ENCODE peak calls at places on chromosome 22, in six cellular contexts. F is GM23338, G is PC-3, O is MM.1S, N is PC-9, H is GM23248. E is an unnamed sample. For H3K9me2 and H3K27me3, the result is how much of the 10 kb centered on the place peaks cover.

GRCh38 chr22:47778160-47778658 is 1015.8 kb downstream of the TBC1D22A start:
- DNase-seq in F (no peak), G (no peak), O (no peak), N (no peak), H (no peak), E (no peak)

GRCh38 chr22:44357296-44357961 is 44.7 kb upstream of the SHISAL1 start:
- DNase-seq in F (peak), G (no peak), O (no peak), N (no peak), H (no peak), E (no peak)

GRCh38 chr22:38923463-38924196 is 33.8 kb upstream of the APOBEC3A start:
- DNase-seq in F (peak), G (peak), O (no peak), N (peak), H (peak), E (peak)

GRCh38 chr22:46023558-46023981 is 46.6 kb upstream of the WNT7B start:
- DNase-seq in F (no peak), G (no peak), O (no peak), N (no peak), H (peak), E (no peak)

GRCh38 chr22:25064894-25065560 is 112.5 kb downstream of the KIAA1671 start:
- DNase-seq in F (no peak), G (no peak), O (no peak), N (no peak), H (no peak), E (no peak)

GRCh38 chr22:33922268-33922667 is 2.0 kb upstream of the LARGE1 start:
- DNase-seq in F (peak), G (no peak), O (peak), N (peak), H (peak), E (peak)

GRCh38 chr22:28148816-28149465 is 229.9 kb upstream of the PITPNB start:
- DNase-seq in F (no peak), G (no peak), O (no peak), N (no peak), H (peak), E (no peak)

GRCh38 chr22:50713571-50714056 is 24.4 kb upstream of the ACR start:
- DNase-seq in F (no peak), G (no peak), O (no peak), N (no peak), H (no peak), E (no peak)

GRCh38 chr22:24200616-24201212 is 19.4 kb downstream of the SUSD2 start:
- DNase-seq in F (no peak), G (peak), O (no peak), N (peak), H (peak), E (no peak)

GRCh38 chr22:37190262-37190780 is 2.3 kb upstream of the C1QTNF6 start:
- DNase-seq in F (no peak), G (peak), O (no peak), N (peak), H (no peak), E (no peak)

GRCh38 chr22:49212002-49212401 is 615.7 kb downstream of the BRD1 start:
- DNase-seq in F (no peak), G (no peak), O (no peak), N (no peak), H (no peak), E (no peak)

GRCh38 chr22:25353516-25354445 is 134.3 kb downstream of the CRYBB2 start:
- DNase-seq in F (no peak), G (no peak), O (no peak), N (no peak), H (no peak), E (no peak)

GRCh38 chr22:36328635-36329216 is 59.0 kb downstream of the MYH9 start:
- DNase-seq in F (no peak), G (peak), O (no peak), N (peak), H (peak), E (peak)

GRCh38 chr22:23100124-23100801 is 29.9 kb downstream of the GNAZ start:
- DNase-seq in F (no peak), G (no peak), O (no peak), N (no peak), H (no peak), E (no peak)

GRCh38 chr22:21447694-21448402 is 19.3 kb upstream of the TMEM191C start:
- DNase-seq in F (peak), G (no peak), O (no peak), N (no peak), H (peak), E (no peak)

GRCh38 chr22:23531966-23532735 is 47.9 kb downstream of the IGLL1 start:
- DNase-seq in F (no peak), G (no peak), O (no peak), N (no peak), H (no peak), E (no peak)

GRCh38 chr22:37657590-37658132 is 862 bp upstream of the PDXP start:
- DNase-seq in F (peak), G (peak), O (no peak), N (no peak), H (peak), E (no peak)

GRCh38 chr22:20227363-20227762 is 40.8 kb downstream of the RTN4R start:
- DNase-seq in F (no peak), G (no peak), O (no peak), N (no peak), H (no peak), E (no peak)

GRCh38 chr22:45211435-45211834 is 29.3 kb downstream of the KIAA0930 start:
- DNase-seq in F (no peak), G (no peak), O (no peak), N (no peak), H (peak), E (no peak)

GRCh38 chr22:18954941-18955571 is 19.0 kb upstream of the PRODH start:
- DNase-seq in F (no peak), G (no peak), O (no peak), N (no peak), H (no peak), E (no peak)

GRCh38 chr22:39242809-39243442 is 1.9 kb downstream of the PDGFB start:
- DNase-seq in F (peak), G (peak), O (peak), N (peak), H (no peak), E (peak)

GRCh38 chr22:46287873-46288751 is 8.6 kb upstream of the GTSE1 start:
- DNase-seq in F (no peak), G (no peak), O (peak), N (no peak), H (no peak), E (no peak)

GRCh38 chr22:49328630-49329405 is 498.9 kb downstream of the BRD1 start:
- DNase-seq in F (no peak), G (no peak), O (no peak), N (no peak), H (no peak), E (no peak)

GRCh38 chr22:49571326-49571725 is 256.3 kb downstream of the BRD1 start:
- DNase-seq in F (no peak), G (no peak), O (no peak), N (no peak), H (no peak), E (no peak)

GRCh38 chr22:48405741-48406140 is 1421.9 kb downstream of the BRD1 start:
- DNase-seq in F (no peak), G (no peak), O (no peak), N (no peak), H (peak), E (no peak)

GRCh38 chr22:28373841-28374240 is 305.8 kb downstream of the TTC28 start:
- DNase-seq in F (no peak), G (no peak), O (no peak), N (no peak), H (peak), E (no peak)

GRCh38 chr22:26986884-26987283 is 329.5 kb downstream of the MIAT start:
- DNase-seq in F (no peak), G (no peak), O (no peak), N (no peak), H (no peak), E (no peak)
- H3K9me2 ChIP-seq in F (under half), G (under half), O (under half), N (under half), H (under half), E (under half)

GRCh38 chr22:29469755-29470154 is 10.3 kb upstream of the NEFH start:
- DNase-seq in F (peak), G (no peak), O (no peak), N (no peak), H (no peak), E (peak)
- TF ChIP-seq EZH2 in F (no peak), G (no peak), O (no peak), N (no peak), H (no peak), E (no peak)

DNA sequence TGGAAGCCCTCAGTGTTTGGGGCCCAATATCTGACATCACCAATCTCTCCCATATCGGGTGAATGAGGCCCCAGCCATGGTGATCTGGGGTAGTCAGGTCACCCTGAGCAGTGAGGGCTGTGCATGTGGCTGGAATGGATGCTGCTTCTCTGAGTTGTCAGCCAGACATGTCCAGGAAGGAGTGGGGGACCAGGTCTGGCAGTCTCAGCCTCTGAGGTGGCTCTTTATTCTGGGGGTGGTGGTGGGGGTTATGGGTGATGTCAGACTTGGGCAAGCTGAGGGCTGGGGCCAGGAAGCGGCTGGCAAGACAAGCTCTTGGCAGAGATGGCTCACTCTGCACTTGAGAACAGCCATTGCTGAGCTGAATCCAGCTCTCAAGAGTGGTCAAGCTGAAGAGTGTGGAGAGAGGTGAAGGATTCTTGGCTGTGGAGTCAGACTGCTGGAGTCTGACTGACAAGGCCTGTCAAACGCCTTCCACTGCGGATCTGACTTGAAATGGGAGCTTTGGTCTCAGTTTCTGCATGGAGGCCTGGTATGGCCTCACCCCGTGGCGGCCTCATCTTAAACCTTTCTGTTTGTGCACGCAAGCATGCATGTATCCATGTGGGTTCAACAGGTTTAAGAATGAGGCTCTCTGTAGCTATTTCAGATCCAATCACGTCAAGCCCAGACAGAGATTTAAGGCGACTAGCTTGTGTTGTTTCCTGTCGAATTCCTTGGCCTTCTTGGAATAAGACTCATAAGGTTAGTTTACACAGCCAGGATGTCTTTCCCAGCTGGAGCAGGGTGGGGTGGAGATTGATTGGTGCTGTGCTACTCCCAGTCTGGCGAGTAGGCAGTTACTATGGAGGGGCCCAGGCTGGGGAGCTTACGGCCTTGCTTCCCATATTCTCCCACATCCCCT is 83.9 kb upstream of the TIMP3 start:
- DNase-seq in F (no peak), G (no peak), O (no peak), N (no peak), H (no peak), E (no peak)
- H3K27me3 ChIP-seq in F (under half), G (under half), O (under half), N (under half), H (under half), E (under half)

GRCh38 chr22:41775338-41775737 is 25.1 kb upstream of the CCDC134 start:
- DNase-seq in F (no peak), G (no peak), O (no peak), N (no peak), H (no peak), E (no peak)
- H3K9me2 ChIP-seq in F (under half), G (under half), O (under half), N (under half), H (under half), E (under half)